ENCODE peak calls at places on chromosomes 3 and 15, in four cellular contexts. M is fibroblast of the conjunctiva, F is small intestine, H is H1. S is an unnamed sample.

GRCh38 chr3:169390310-169390731 is 273.2 kb downstream of the MECOM start:
- DNase-seq in M (no peak), F (peak; percentile 84), H (no peak), S (peak; percentile 39)

GRCh38 chr3:83216919-83217594 is 1455.6 kb upstream of the GBE1 start:
- DNase-seq in M (no peak), F (no peak), H (no peak), S (no peak)

GRCh38 chr3:195106418-195106906 is 164.5 kb downstream of the XXYLT1 start:
- DNase-seq in M (peak; percentile 29), F (peak; percentile 25), H (peak; percentile 90), S (peak; percentile 65)

GRCh38 chr3:178059124-178059523 is 477.1 kb upstream of the KCNMB2 start:
- DNase-seq in M (no peak), F (no peak), H (no peak), S (no peak)

GRCh38 chr3:171851685-171852084 is 8.5 kb downstream of the TMEM212 start:
- DNase-seq in M (no peak), F (peak; percentile 81), H (no peak), S (no peak)

GRCh38 chr15:49088996-49089395 is 42.8 kb upstream of the SECISBP2L start:
- DNase-seq in M (no peak), F (no peak), H (no peak), S (no peak)

GRCh38 chr15:74302821-74303359 is 64.6 kb downstream of the CYP11A1 start:
- DNase-seq in M (no peak), F (peak; percentile 24), H (peak; percentile 87), S (peak; percentile 32)

GRCh38 chr3:151318313-151318712 is 1.7 kb upstream of the GPR87 start:
- DNase-seq in M (no peak), F (no peak), H (no peak), S (no peak)

S was measured in transverse colon.